ENCODE peak calls at places on chromosomes 12 and 14, in eight cellular contexts. I is endothelial cell of umbilical vein, D is heart left ventricle, S is prostate gland, Y is A549, B is HepG2, R is transverse colon, N is stomach. M is an unnamed sample.

GRCh38 chr12:124396544-124397398 is 101.9 kb downstream of the RFLNA start:
- DNase-seq in I (peak; percentile 13), D (peak; percentile 65), S (peak; percentile 53), Y (no peak), B (no peak), R (peak; percentile 86), N (peak; percentile 96), M (no peak)

GRCh38 chr12:103903979-103904378 is 26.2 kb upstream of the HSP90B1 start:
- DNase-seq in I (no peak), D (no peak), S (no peak), Y (no peak), B (no peak), R (no peak), N (no peak), M (no peak)

GRCh38 chr14:34050606-34051005 is 99.7 kb upstream of the EGLN3 start:
- DNase-seq in I (no peak), D (no peak), S (no peak), Y (no peak), B (no peak), R (no peak), N (no peak), M (no peak)

GRCh38 chr12:54980341-54980740 is 4.2 kb downstream of the TESPA1 start:
- DNase-seq in I (no peak), D (no peak), S (no peak), Y (no peak), B (no peak), R (no peak), N (no peak), M (no peak)

GRCh38 chr14:26775765-26776577 is 178.1 kb upstream of the NOVA1 start:
- DNase-seq in I (peak; percentile 58), D (no peak), S (no peak), Y (no peak), B (no peak), R (no peak), N (no peak), M (no peak)

GRCh38 chr12:30100736-30101135 is 317.0 kb upstream of the TMTC1 start:
- DNase-seq in I (no peak), D (no peak), S (no peak), Y (no peak), B (no peak), R (no peak), N (no peak), M (no peak)

GRCh38 chr12:104347374-104348075 is 44.0 kb downstream of the EID3 start:
- DNase-seq in I (no peak), D (no peak), S (no peak), Y (no peak), B (no peak), R (no peak), N (no peak), M (no peak)

GRCh38 chr12:25957898-25958253 is 606 bp upstream of the RASSF8 start:
- DNase-seq in I (peak; percentile 93), D (no peak), S (no peak), Y (peak; percentile 27), B (no peak), R (no peak), N (no peak), M (no peak)

GRCh38 chr12:14571779-14572178 is 4.1 kb upstream of the PLBD1 start:
- DNase-seq in I (no peak), D (no peak), S (no peak), Y (no peak), B (no peak), R (no peak), N (no peak), M (no peak)

GRCh38 chr12:7695159-7695930 is at the start of gene GDF3:
- DNase-seq in I (peak; percentile 94), D (peak; percentile 36), S (no peak), Y (no peak), B (no peak), R (no peak), N (no peak), M (no peak)

GRCh38 chr12:95460901-95461300 is 13.1 kb upstream of the METAP2 start:
- DNase-seq in I (no peak), D (no peak), S (no peak), Y (no peak), B (no peak), R (no peak), N (no peak), M (no peak)

GRCh38 chr14:101288436-101289229 is 272.7 kb upstream of the DIO3 start:
- DNase-seq in I (no peak), D (no peak), S (no peak), Y (no peak), B (peak; percentile 99), R (no peak), N (no peak), M (no peak)
- TF ChIP-seq CTCF in I (no peak), D (no peak), S (no peak), Y (no peak), B (peak; percentile 47), R (no peak), N (no peak), M (no peak)

GRCh38 chr12:131720921-131721320 is 10.0 kb downstream of the SFSWAP start:
- DNase-seq in I (no peak), D (no peak), S (no peak), Y (no peak), B (no peak), R (no peak), N (no peak), M (no peak)
- H3K4me1 ChIP-seq in I (no peaks in the 10 kb centered on the region), D (no peaks in the 10 kb centered on the region), S (no peaks in the 10 kb centered on the region), Y (peaks cover 2% of the 10 kb centered on the region), B (no peaks in the 10 kb centered on the region), R (no peaks in the 10 kb centered on the region), N (no peaks in the 10 kb centered on the region), M (peaks cover 22% of the 10 kb centered on the region)

DNA sequence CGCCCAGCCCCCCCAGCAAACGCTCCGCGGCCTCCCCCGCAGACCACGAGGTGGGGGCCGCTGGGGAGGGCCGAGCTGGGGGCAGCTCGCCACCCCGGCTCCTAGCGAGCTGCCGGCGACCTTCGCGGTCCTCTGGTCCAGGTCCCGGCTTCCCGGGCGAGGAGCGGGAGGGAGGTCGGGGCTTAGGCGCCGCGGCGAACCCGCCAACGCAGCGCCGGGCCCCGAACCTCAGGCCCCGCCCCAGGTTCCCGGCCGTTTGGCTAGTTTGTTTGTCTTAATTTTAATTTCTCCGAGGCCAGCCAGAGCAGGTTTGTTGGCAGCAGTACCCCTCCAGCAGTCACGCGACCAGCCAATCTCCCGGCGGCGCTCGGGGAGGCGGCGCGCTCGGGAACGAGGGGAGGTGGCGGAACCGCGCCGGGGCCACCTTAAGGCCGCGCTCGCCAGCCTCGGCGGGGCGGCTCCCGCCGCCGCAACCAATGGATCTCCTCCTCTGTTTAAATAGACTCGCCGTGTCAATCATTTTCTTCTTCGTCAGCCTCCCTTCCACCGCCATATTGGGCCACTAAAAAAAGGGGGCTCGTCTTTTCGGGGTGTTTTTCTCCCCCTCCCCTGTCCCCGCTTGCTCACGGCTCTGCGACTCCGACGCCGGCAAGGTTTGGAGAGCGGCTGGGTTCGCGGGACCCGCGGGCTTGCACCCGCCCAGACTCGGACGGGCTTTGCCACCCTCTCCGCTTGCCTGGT is at the start of gene CDKN1B:
- DNase-seq in I (peak; percentile 98), D (peak; percentile 92), S (peak; percentile 95), Y (peak; percentile 88), B (peak; percentile 86), R (peak; percentile 94), N (peak; percentile 95), M (peak; percentile 99)
- TF ChIP-seq POLR2A in I (peak; percentile 79), D (peak; percentile 65), S (peak; percentile 82), Y (peak; percentile 37), B (peak; percentile 55), R (peak; percentile 95), N (no peak), M (peak; percentile 28)

GRCh38 chr12:68402422-68402821 is 70.3 kb upstream of the MDM1 start:
- DNase-seq in I (no peak), D (no peak), S (no peak), Y (no peak), B (no peak), R (no peak), N (no peak), M (no peak)
- TF ChIP-seq CTCF in I (no peak), D (no peak), S (no peak), Y (no peak), B (no peak), R (no peak), N (no peak), M (no peak)

DNA sequence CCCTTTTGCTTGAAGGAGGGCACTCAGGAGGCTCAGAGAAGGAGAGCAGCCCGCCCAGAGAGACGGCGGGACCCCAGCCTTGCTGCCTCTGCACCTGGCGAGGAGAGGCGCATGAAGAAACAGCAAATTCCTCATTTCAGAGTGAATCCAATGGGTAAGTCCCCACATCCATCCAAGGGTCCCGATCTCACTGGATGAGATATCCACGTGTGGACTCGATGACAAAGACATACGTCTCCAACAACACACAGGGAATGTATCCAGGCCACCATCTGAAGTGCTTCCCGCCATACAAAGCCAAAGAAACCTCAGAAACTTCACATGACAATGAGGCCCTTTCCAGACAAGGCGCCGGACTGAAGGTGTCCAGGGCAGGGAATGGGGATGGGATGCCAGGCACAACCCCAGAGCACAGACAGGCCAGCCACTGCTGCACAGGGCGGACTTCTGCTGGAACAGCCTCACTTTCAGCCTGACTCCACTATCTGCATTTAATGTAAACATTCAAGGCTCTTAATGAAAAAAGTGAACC is 14.5 kb downstream of the CCDC88C start:
- DNase-seq in I (no peak), D (no peak), S (no peak), Y (no peak), B (no peak), R (no peak), N (no peak), M (peak; percentile 69)
- H3K4me1 ChIP-seq in I (peaks cover 32% of the 10 kb centered on the region), D (peaks cover 79% of the 10 kb centered on the region), S (peaks cover 19% of the 10 kb centered on the region), Y (no peaks in the 10 kb centered on the region), B (peaks cover 7% of the 10 kb centered on the region), R (peaks cover 54% of the 10 kb centered on the region), N (peaks cover 83% of the 10 kb centered on the region), M (peaks cover 75% of the 10 kb centered on the region)

GRCh38 chr12:92558806-92559205 is 144.0 kb upstream of the PLEKHG7 start:
- DNase-seq in I (no peak), D (no peak), S (no peak), Y (no peak), B (no peak), R (no peak), N (no peak), M (no peak)

GRCh38 chr12:92557422-92557724 is 145.4 kb upstream of the PLEKHG7 start:
- DNase-seq in I (no peak), D (no peak), S (no peak), Y (no peak), B (no peak), R (no peak), N (no peak), M (no peak)

GRCh38 chr12:92556141-92556540 is 146.6 kb upstream of the PLEKHG7 start:
- DNase-seq in I (no peak), D (no peak), S (no peak), Y (no peak), B (no peak), R (no peak), N (no peak), M (no peak)

GRCh38 chr12:92556622-92557421 is 146.0 kb upstream of the PLEKHG7 start:
- DNase-seq in I (no peak), D (no peak), S (no peak), Y (no peak), B (no peak), R (no peak), N (no peak), M (no peak)

GRCh38 chr12:92558241-92558773 is 144.5 kb upstream of the PLEKHG7 start:
- DNase-seq in I (no peak), D (no peak), S (no peak), Y (no peak), B (no peak), R (no peak), N (no peak), M (no peak)
- TF ChIP-seq POLR2A in I (no peak), D (no peak), S (no peak), Y (no peak), B (no peak), R (no peak), N (no peak), M (no peak)